ENCODE peak calls at places on chromosome X, in seven cellular contexts. S, P, N, R, Q, B and Y are unnamed samples.

GRCh38 chrX:96474357-96475125 is 210.1 kb upstream of the DIAPH2 start:
- DNase-seq in S (no peak), P (no peak), N (no peak), R (no peak), Q (no peak), B (no peak), Y (peak; percentile 72)

GRCh38 chrX:13937370-13938052 is 92.2 kb downstream of the GEMIN8 start:
- DNase-seq in S (no peak), P (peak; percentile 88), N (no peak), R (peak; percentile 5), Q (peak; percentile 76), B (no peak), Y (peak; percentile 53)

GRCh38 chrX:23656684-23657083 is 10.6 kb upstream of the PRDX4 start:
- DNase-seq in S (no peak), P (no peak), N (no peak), R (no peak), Q (no peak), B (no peak), Y (peak; percentile 26)

GRCh38 chrX:15947648-15948317 is 93.2 kb upstream of the AP1S2 start:
- DNase-seq in S (peak; percentile 33), P (peak; percentile 91), N (peak; percentile 82), R (peak; percentile 3), Q (peak; percentile 53), B (no peak), Y (peak; percentile 63)

GRCh38 chrX:111652719-111653118 is 28.3 kb upstream of the ALG13 start:
- DNase-seq in S (no peak), P (peak; percentile 4), N (no peak), R (no peak), Q (peak; percentile 18), B (no peak), Y (no peak)

GRCh38 chrX:151750511-151750910 is 16.0 kb downstream of the CNGA2 start:
- DNase-seq in S (no peak), P (no peak), N (no peak), R (no peak), Q (no peak), B (no peak), Y (no peak)

GRCh38 chrX:68018248-68019203 is 414.8 kb downstream of the OPHN1 start:
- DNase-seq in S (peak; percentile 21), P (peak; percentile 67), N (peak; percentile 68), R (peak; percentile 2), Q (peak; percentile 6), B (peak; percentile 6), Y (peak; percentile 32)

GRCh38 chrX:55389376-55389775 is 62.6 kb upstream of the MAGEH1 start:
- DNase-seq in S (no peak), P (no peak), N (no peak), R (no peak), Q (no peak), B (no peak), Y (no peak)

GRCh38 chrX:31165241-31166035 is 93.6 kb upstream of the FTHL17 start:
- DNase-seq in S (no peak), P (no peak), N (no peak), R (no peak), Q (peak; percentile 31), B (peak; percentile 42), Y (peak; percentile 15)

GRCh38 chrX:141439651-141440050 is 144.9 kb downstream of the SPANXA1 start:
- DNase-seq in S (no peak), P (no peak), N (no peak), R (no peak), Q (no peak), B (no peak), Y (peak; percentile 1)

GRCh38 chrX:80578518-80579105 is 158.4 kb downstream of the TENT5D start:
- DNase-seq in S (no peak), P (peak; percentile 43), N (no peak), R (no peak), Q (peak; percentile 10), B (no peak), Y (peak; percentile 6)

DNA sequence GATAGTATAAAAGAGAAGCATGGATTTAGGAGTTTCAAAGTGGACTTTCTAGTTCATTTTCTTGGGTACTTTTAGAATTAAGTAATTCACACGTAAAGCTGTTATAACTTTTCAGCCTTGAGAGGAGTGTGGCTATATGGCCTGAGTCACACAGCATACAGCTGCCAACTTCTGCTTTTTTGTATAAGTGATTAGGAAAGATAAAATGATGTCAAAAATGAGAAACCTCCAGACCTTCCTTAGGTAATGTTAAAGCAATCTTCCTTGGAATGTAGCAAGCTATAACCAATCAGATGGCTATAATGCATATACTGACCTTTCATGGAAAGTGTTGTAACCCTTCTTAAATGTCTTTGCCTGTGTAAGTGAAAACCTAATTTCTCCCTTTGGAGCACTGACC is 39.2 kb downstream of the RAB40AL start:
- DNase-seq in S (no peak), P (no peak), N (no peak), R (no peak), Q (no peak), B (peak; percentile 13), Y (peak; percentile 5)
- H3K23ac ChIP-seq in S (no peak overlapping the region), P (no peak overlapping the region), N (no peak overlapping the region), R (no peak overlapping the region), Q (no peak overlapping the region), B (no peak overlapping the region), Y (no peak overlapping the region)

DNA sequence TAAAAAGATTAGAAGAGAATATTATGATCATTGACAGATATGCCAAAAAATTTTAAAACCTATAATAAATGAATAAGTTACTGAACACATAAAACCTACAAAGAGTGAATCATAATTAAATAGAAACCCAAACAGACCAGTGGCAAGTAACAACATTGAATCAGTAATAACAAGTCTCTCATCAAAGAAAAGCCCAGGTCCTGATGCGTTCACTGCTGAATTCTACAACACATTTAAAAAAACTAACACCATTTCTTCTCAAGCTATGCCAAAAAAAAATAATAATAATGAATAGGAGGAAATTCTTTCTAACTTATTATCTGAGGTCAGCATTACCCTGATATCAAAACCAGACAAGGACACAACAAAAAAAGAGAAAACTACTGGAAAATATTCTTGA is 30.6 kb downstream of the ACTRT1 start:
- DNase-seq in S (no peak), P (no peak), N (no peak), R (no peak), Q (no peak), B (no peak), Y (no peak)
- H3K9ac ChIP-seq in S (no peak overlapping the region), P (no peak overlapping the region), N (no peak overlapping the region), R (no peak overlapping the region), Q (no peak overlapping the region), B (no peak overlapping the region), Y (no peak overlapping the region)

DNA sequence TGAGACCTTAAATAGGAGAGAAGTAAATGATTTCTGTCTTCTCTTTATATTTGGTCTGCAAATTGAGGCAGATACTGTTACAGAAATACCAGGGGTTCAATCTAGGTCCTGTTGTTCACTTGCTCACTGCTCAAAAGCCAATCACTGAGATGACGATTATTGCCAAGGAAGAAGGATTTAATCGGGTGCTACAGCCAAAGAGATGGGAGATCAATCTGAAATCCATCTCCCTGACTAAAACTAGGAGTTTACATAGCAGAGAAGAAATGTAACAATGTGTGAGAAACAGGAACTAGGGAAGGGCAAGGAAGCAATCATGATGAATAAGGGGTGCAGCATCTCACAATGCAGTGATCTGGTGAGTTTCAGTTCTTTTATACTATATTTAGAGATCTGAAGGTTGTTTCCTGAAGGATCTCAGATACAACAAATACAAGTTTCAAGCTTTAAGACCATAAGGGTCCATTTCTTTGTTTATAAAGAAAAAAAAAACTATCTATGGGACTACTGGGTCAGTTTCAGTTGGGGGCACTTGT is 117.9 kb upstream of the FAM9B start:
- DNase-seq in S (no peak), P (no peak), N (no peak), R (no peak), Q (no peak), B (no peak), Y (no peak)
- H3K23ac ChIP-seq in S (no peak overlapping the region), P (no peak overlapping the region), N (no peak overlapping the region), R (no peak overlapping the region), Q (no peak overlapping the region), B (no peak overlapping the region), Y (no peak overlapping the region)

GRCh38 chrX:10079155-10079711 is 77.5 kb upstream of the CLCN4 start:
- DNase-seq in S (no peak), P (no peak), N (no peak), R (no peak), Q (peak; percentile 26), B (no peak), Y (peak; percentile 11)

GRCh38 chrX:10087391-10087790 is 69.4 kb upstream of the CLCN4 start:
- DNase-seq in S (no peak), P (no peak), N (no peak), R (no peak), Q (no peak), B (no peak), Y (no peak)

GRCh38 chrX:10085223-10085622 is 71.6 kb upstream of the CLCN4 start:
- DNase-seq in S (no peak), P (peak; percentile 30), N (no peak), R (no peak), Q (no peak), B (no peak), Y (no peak)

GRCh38 chrX:10086683-10087082 is 70.1 kb upstream of the CLCN4 start:
- DNase-seq in S (no peak), P (no peak), N (no peak), R (no peak), Q (no peak), B (no peak), Y (no peak)

DNA sequence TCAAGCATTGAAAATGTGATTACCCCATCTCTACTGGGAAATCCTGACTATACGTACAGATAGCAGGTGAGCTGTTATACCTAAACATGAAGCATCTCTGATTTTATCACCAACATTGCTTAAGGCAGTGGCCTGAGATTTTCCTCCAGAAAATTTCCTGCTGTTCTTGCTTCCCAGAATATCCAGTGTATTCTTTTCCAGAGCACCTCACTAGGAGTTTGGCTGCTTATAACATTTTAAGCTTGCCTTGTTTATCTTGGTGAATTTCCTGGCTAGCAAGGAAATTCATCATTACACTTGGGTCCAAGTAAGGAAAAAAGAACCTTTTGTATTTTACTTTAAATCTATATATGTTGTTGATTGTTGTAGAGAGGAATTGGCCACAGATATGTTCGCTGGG is 73.0 kb upstream of the CLCN4 start:
- DNase-seq in S (no peak), P (no peak), N (no peak), R (no peak), Q (no peak), B (no peak), Y (no peak)
- H3K9ac ChIP-seq in S (no peak overlapping the region), P (no peak overlapping the region), N (no peak overlapping the region), R (no peak overlapping the region), Q (peak overlapping the region; percentile 62), B (no peak overlapping the region), Y (no peak overlapping the region)